ENCODE peak calls at places on chromosome 22, in five cellular contexts. Z, C, V, Y and P are unnamed samples.

GRCh38 chr22:44085743-44086741 is 61.9 kb downstream of the PARVB start:
- DNase-seq in Z (peak), C (no peak), V (peak), Y (peak), P (no peak)

GRCh38 chr22:30325065-30325720 is 1.5 kb downstream of the TBC1D10A start:
- DNase-seq in Z (no peak), C (no peak), V (peak), Y (no peak), P (no peak)

GRCh38 chr22:49915610-49916009 is 2.6 kb downstream of the ALG12 start:
- DNase-seq in Z (no peak), C (no peak), V (no peak), Y (no peak), P (no peak)

GRCh38 chr22:38456272-38456837 is 1.4 kb upstream of the KCNJ4 start:
- DNase-seq in Z (no peak), C (no peak), V (no peak), Y (no peak), P (no peak)

GRCh38 chr22:44819966-44820631 is 67.7 kb downstream of the ARHGAP8 start:
- DNase-seq in Z (no peak), C (no peak), V (no peak), Y (no peak), P (no peak)

GRCh38 chr22:33605686-33606085 is 314.6 kb downstream of the LARGE1 start:
- DNase-seq in Z (no peak), C (no peak), V (no peak), Y (no peak), P (peak)

GRCh38 chr22:34102633-34103032 is 182.4 kb upstream of the LARGE1 start:
- DNase-seq in Z (peak), C (no peak), V (no peak), Y (no peak), P (no peak)

GRCh38 chr22:21982338-21982965 is at the start of gene TOP3B:
- DNase-seq in Z (peak), C (peak), V (peak), Y (peak), P (peak)

GRCh38 chr22:28730146-28730545 is 11.5 kb downstream of the CHEK2 start:
- DNase-seq in Z (no peak), C (no peak), V (no peak), Y (no peak), P (no peak)

GRCh38 chr22:39173787-39174497 is 21.5 kb upstream of the CBX7 start:
- DNase-seq in Z (no peak), C (no peak), V (no peak), Y (no peak), P (no peak)

GRCh38 chr22:49592780-49593501 is 234.7 kb downstream of the BRD1 start:
- DNase-seq in Z (no peak), C (no peak), V (no peak), Y (no peak), P (no peak)

GRCh38 chr22:47377926-47378560 is 615.6 kb downstream of the TBC1D22A start:
- DNase-seq in Z (no peak), C (no peak), V (no peak), Y (no peak), P (no peak)

GRCh38 chr22:29388759-29389090 is 355 bp upstream of the AP1B1 start:
- DNase-seq in Z (no peak), C (no peak), V (no peak), Y (no peak), P (no peak)

GRCh38 chr22:28171135-28171534 is 252.1 kb upstream of the PITPNB start:
- DNase-seq in Z (no peak), C (no peak), V (no peak), Y (no peak), P (no peak)

GRCh38 chr22:36323855-36324331 is 63.9 kb downstream of the MYH9 start:
- DNase-seq in Z (no peak), C (no peak), V (no peak), Y (no peak), P (no peak)

GRCh38 chr22:49266561-49267519 is 560.8 kb downstream of the BRD1 start:
- DNase-seq in Z (no peak), C (no peak), V (no peak), Y (no peak), P (no peak)

GRCh38 chr22:36386351-36386899 is 1.3 kb downstream of the MYH9 start:
- DNase-seq in Z (peak), C (no peak), V (no peak), Y (no peak), P (no peak)

GRCh38 chr22:38740116-38740723 is 15.6 kb downstream of the SUN2 start:
- DNase-seq in Z (no peak), C (no peak), V (no peak), Y (no peak), P (no peak)

GRCh38 chr22:17954860-17955587 is 69.3 kb downstream of the MICAL3 start:
- DNase-seq in Z (no peak), C (no peak), V (no peak), Y (no peak), P (no peak)

GRCh38 chr22:39292561-39293074 is 26.8 kb downstream of the RPL3 start:
- DNase-seq in Z (peak), C (no peak), V (peak), Y (no peak), P (peak)

GRCh38 chr22:48741540-48741939 is 1086.1 kb downstream of the BRD1 start:
- DNase-seq in Z (no peak), C (no peak), V (no peak), Y (no peak), P (no peak)

GRCh38 chr22:40046126-40046525 is 51.4 kb downstream of the FAM83F start:
- DNase-seq in Z (no peak), C (no peak), V (no peak), Y (no peak), P (no peak)

GRCh38 chr22:25134451-25134850 is 65.2 kb upstream of the CRYBB3 start:
- DNase-seq in Z (no peak), C (no peak), V (no peak), Y (no peak), P (no peak)

GRCh38 chr22:25134028-25134427 is 65.6 kb upstream of the CRYBB3 start:
- DNase-seq in Z (no peak), C (no peak), V (peak), Y (peak), P (no peak)

GRCh38 chr22:25130462-25130861 is 69.2 kb upstream of the CRYBB3 start:
- DNase-seq in Z (no peak), C (no peak), V (no peak), Y (no peak), P (no peak)

GRCh38 chr22:25127274-25127673 is 72.4 kb upstream of the CRYBB3 start:
- DNase-seq in Z (no peak), C (no peak), V (no peak), Y (no peak), P (no peak)

GRCh38 chr22:25131198-25131887 is 68.3 kb upstream of the CRYBB3 start:
- DNase-seq in Z (no peak), C (no peak), V (no peak), Y (no peak), P (no peak)
- TF ChIP-seq CTCF in Z (no peak), C (no peak), V (peak), Y (no peak), P (no peak)

DNA sequence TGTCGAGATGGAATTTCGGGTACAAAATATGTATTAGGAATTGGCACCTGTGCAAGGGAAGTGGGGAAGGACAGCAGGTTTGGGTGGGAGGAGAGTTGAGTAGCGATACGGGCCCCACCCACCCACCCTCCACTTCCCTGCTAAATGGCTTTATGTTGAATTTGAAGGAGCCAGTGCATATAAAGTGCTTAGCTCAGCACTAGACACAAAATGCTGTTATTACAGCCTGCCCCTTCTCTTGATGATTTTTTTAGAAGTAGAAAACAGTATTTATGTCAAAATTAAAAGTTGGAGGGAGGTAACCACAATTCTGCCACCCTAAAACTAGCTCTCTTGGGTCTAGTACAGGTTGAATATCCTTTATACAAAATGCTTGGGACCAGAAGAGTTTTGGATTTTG is 59.3 kb upstream of the SUSD2 start:
- DNase-seq in Z (no peak), C (no peak), V (no peak), Y (no peak), P (no peak)
- TF ChIP-seq CTCF in Z (no peak), C (no peak), V (no peak), Y (no peak), P (no peak)

DNA sequence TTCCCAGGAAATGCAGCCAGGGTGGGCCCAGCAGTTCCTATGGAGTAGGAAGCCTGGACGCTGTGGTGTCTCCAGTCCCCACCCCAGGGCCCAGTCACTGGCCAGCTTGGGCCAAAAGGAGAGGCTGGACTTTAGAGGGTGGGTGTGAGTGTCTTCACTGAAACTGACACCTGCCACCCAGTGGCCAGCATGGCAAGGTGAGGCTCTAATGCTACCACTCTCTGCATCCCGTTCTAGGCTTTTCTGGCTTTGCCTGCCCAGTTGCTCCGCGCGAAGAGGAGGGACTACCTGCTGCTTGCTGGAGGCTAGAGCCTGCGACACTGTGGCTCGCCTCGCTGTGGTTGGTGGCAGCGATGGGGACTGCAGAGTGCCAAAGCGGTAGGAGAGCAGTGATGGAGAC is 35.4 kb downstream of the C22orf42 start:
- DNase-seq in Z (no peak), C (no peak), V (no peak), Y (no peak), P (no peak)
- TF ChIP-seq CTCF in Z (no peak), C (peak), V (peak), Y (peak), P (peak)

DNA sequence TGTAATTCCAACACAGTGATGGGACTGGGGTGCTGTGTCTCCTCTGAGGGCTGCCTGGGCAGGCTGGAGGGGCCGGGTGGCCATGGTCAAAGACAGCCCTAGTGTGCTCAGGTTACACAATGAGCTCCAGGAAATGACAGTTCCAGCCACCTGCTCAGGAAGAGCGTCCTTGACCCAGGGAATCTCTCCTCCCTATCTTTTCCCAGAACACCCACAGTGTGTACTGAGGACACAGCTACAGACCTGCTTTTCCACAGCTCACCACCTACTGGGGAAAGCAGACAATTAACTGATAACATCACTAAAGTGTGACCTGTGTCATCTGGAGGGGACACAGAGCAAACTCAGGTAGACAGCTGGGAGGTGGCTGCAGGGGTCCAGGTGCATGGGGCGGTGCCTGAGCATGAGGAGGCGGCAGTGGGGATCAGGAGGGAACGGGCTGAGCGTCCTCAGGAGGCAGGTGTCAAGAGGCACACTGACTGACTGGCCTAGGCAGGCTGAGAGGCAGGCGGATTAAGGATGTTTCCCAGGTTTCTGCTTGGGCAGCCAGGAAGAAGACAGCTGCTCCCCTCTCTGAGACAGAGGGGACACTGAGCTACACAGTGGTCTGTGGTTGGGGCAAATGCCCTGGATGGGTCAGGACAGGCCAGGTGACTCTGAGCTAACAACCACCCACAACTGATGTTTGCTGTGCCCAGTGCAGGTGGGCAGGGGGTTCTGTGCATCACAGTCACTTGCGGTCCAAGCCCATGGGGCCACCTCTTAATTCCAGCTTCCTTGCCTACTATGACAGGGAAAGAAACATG is 56.1 kb downstream of the ARFGAP3 start:
- DNase-seq in Z (no peak), C (no peak), V (no peak), Y (no peak), P (no peak)
- TF ChIP-seq CTCF in Z (no peak), C (no peak), V (no peak), Y (no peak), P (no peak)